ENCODE peak calls at places on chromosomes 16 and 17, in nine cellular contexts. M is IMR-90, V is right cardiac atrium, X is sigmoid colon, L is Karpas-422, G is GM23248, J is NT2/D1, E is lower lobe of right lung, D is adrenal gland. Y is an unnamed sample. For H3K4me1, the result is how much of the 10 kb centered on the place peaks cover.

GRCh38 chr17:55391244-55391757 is 30.3 kb downstream of the MMD start:
- DNase-seq in E (no peak), M (no peak), L (no peak), G (no peak), D (no peak), X (no peak), V (no peak), J (no peak), Y (no peak)

GRCh38 chr16:57133911-57134310 is 41.5 kb downstream of the CPNE2 start:
- DNase-seq in X (no peak), D (no peak), M (no peak), G (no peak), J (no peak), V (no peak), L (no peak), E (no peak), Y (no peak)

GRCh38 chr17:45103269-45103795 is 29.0 kb downstream of the PLCD3 start:
- DNase-seq in E (no peak), J (no peak), D (peak), G (no peak), V (no peak), M (no peak), X (no peak), L (no peak), Y (no peak)

GRCh38 chr17:54892360-54892759 is 8.3 kb upstream of the TOM1L1 start:
- DNase-seq in V (no peak), J (no peak), X (no peak), G (no peak), L (no peak), D (no peak), E (no peak), M (no peak), Y (no peak)

GRCh38 chr17:80785477-80786178 is 206.0 kb upstream of the CHMP6 start:
- DNase-seq in X (peak), E (peak), G (no peak), D (peak), V (no peak), M (no peak), J (no peak), L (no peak), Y (no peak)

GRCh38 chr16:84308120-84308519 is 13.4 kb downstream of the WFDC1 start:
- DNase-seq in V (peak), E (peak), D (peak), L (peak), M (peak), J (peak), G (peak), X (peak), Y (no peak)

GRCh38 chr17:27544350-27545131 is 86.4 kb upstream of the LGALS9 start:
- DNase-seq in J (no peak), X (no peak), E (no peak), L (peak), G (no peak), D (no peak), M (peak), V (no peak), Y (peak)

GRCh38 chr17:76736349-76737081 is 616 bp downstream of the SRSF2 start:
- DNase-seq in X (peak), L (peak), D (peak), V (peak), M (peak), G (peak), E (peak), J (no peak), Y (peak)

GRCh38 chr17:76032073-76032779 is 5.1 kb upstream of the EVPL start:
- DNase-seq in L (no peak), M (no peak), E (no peak), D (no peak), G (no peak), J (no peak), X (no peak), V (no peak), Y (peak)

GRCh38 chr17:46047398-46047797 is 48.3 kb downstream of the STH start:
- DNase-seq in G (no peak), D (no peak), L (no peak), X (no peak), V (no peak), E (no peak), M (no peak), J (no peak), Y (no peak)

GRCh38 chr16:25009822-25010221 is 5.3 kb downstream of the ARHGAP17 start:
- DNase-seq in L (peak), E (peak), X (no peak), J (no peak), V (no peak), M (peak), D (peak), G (peak), Y (no peak)

GRCh38 chr16:57606147-57606846 is 22.1 kb upstream of the ADGRG1 start:
- DNase-seq in G (no peak), D (no peak), V (no peak), L (no peak), J (no peak), M (no peak), X (peak), E (no peak), Y (no peak)

GRCh38 chr16:78792952-78793351 is 693.5 kb downstream of the WWOX start:
- DNase-seq in D (no peak), X (peak), J (no peak), G (no peak), L (no peak), M (no peak), V (no peak), E (no peak), Y (no peak)

GRCh38 chr17:32976131-32976530 is 15.5 kb upstream of the SPACA3 start:
- DNase-seq in J (no peak), M (no peak), D (no peak), E (no peak), L (no peak), G (no peak), V (no peak), X (no peak), Y (no peak)

GRCh38 chr17:75271233-75271954 is 363 bp upstream of the MIF4GD start:
- DNase-seq in G (peak), X (peak), V (peak), L (peak), D (peak), M (no peak), J (no peak), E (peak), Y (peak)

DNA sequence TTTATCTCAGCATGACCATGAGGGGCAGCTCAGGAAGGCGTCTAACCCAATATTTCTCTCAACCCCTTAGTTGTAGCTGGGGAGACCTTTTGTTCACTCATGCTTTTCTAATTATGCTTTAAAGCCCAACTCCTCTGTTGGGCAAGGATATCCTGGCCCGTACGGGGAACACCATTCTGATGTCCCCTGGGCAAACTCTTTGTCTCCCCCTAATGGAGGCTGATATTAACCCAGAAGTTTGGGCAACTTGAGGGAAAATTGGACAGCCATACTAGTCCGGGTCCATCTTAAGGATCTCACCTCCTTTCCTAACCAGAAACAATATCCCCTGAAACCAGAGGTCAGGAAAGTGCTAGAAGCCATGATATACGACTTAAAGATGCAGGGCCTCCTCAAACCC is 143.7 kb upstream of the COX10 start:
- DNase-seq in L (peak), V (no peak), J (no peak), E (no peak), G (no peak), X (no peak), M (no peak), D (no peak), Y (no peak)
- H3K4me1 ChIP-seq in L (under half), V (under half), J (under half), E (under half), G (under half), X (under half), M (under half), D (under half), Y (under half)

DNA sequence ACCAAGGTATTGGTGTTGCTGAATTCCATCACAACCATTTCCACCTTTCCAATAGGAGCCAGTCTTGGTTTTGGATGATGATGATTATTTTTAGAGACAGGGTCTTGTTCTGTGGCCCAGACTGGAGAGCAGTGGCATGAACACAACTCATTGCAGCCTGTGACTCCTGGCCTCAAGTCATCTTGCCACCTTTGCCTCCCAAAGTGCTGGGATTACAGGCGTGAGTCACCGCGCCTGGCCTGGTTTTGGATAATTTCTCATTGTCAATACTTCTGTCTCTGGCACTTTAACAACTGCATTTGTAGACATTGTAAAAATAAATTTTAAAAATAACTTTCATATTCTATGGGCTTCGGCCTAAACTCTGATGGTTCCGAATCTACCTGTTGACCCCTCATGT is 22.6 kb downstream of the STAT5B start:
- DNase-seq in G (no peak), X (no peak), J (no peak), V (no peak), D (peak), E (no peak), M (no peak), L (no peak), Y (no peak)
- H3K4me1 ChIP-seq in G (under half), X (half or more), J (under half), V (under half), D (under half), E (half or more), M (under half), L (half or more), Y (under half)

DNA sequence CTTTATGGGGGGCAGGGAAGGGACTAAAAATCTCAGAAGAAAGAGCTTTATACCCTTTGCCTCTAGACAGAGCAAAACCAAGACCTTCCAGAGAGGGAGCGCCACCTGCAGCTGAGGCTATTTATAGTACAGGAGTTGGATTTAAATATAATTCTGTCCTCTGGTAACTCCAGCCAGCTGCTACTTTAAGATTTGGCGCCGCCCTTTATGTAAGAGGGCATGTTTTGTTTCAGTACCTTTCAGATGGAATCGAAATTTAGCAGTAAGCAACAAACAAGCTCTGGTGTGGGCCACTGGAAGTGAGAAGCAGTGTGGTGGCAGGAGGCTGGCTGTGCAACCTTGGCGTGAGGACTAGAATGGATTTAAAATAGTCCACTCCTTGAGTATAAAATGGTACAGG is 5.2 kb upstream of the GUCY2D start:
- DNase-seq in L (peak), X (peak), M (peak), D (no peak), V (no peak), E (no peak), J (no peak), G (peak), Y (peak)
- H3K4me1 ChIP-seq in L (under half), X (under half), M (under half), D (under half), V (under half), E (under half), J (under half), G (under half), Y (under half)

DNA sequence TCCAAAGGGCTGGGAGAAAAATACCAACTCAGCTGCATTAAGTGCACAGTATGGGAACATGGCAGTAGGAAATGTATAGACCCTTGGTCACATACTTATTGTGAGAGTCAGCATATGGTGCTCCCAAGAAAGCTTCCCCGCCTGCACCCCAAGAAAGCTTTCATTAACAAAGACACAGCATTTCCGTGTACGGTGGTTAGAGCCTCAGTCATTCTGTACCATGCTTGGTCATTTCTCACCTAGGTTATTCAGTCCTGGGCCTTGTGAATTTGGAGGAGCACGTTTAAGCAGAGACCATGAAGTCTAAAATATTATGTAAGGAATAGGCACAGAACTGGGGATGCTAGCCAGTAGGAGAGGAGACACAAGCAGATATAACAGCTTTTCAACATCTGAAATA is 56.1 kb downstream of the ESRP2 start:
- DNase-seq in J (no peak), L (no peak), V (no peak), D (no peak), G (no peak), E (no peak), M (no peak), X (no peak), Y (no peak)
- H3K4me1 ChIP-seq in J (under half), L (under half), V (under half), D (under half), G (under half), E (under half), M (under half), X (under half), Y (under half)

Y was measured in mammary epithelial cell.